ENCODE peak calls at places on chromosomes 12 and 14, in six cellular contexts. I is transverse colon, V is Peyer's patch, G is heart right ventricle, T is NT2/D1, Q is right lobe of liver. A is an unnamed sample.

GRCh38 chr12:114944736-114945135 is 260.8 kb upstream of the TBX3 start:
- DNase-seq in I (no peak), V (no peak), G (no peak), T (no peak), Q (no peak), A (no peak)

GRCh38 chr12:95547522-95548055 is 3.7 kb downstream of the USP44 start:
- DNase-seq in I (no peak), V (no peak), G (no peak), T (peak; percentile 76), Q (no peak), A (no peak)

GRCh38 chr12:49019435-49020317 is 1.1 kb upstream of the PRKAG1 start:
- DNase-seq in I (peak; percentile 38), V (no peak), G (no peak), T (no peak), Q (no peak), A (no peak)

GRCh38 chr12:70177637-70178036 is 65.6 kb upstream of the CNOT2 start:
- DNase-seq in I (no peak), V (no peak), G (no peak), T (no peak), Q (no peak), A (no peak)

GRCh38 chr12:2682301-2683282 is 112.2 kb upstream of the FKBP4 start:
- DNase-seq in I (peak; percentile 31), V (no peak), G (no peak), T (peak; percentile 77), Q (no peak), A (no peak)

GRCh38 chr14:98369344-98369743 is 902.7 kb downstream of the BCL11B start:
- DNase-seq in I (no peak), V (no peak), G (no peak), T (no peak), Q (no peak), A (no peak)

GRCh38 chr12:108911915-108912314 is 32.0 kb downstream of the DAO start:
- DNase-seq in I (no peak), V (no peak), G (no peak), T (no peak), Q (no peak), A (no peak)

GRCh38 chr12:108727868-108728735 is 3.2 kb downstream of the CORO1C start:
- DNase-seq in I (no peak), V (no peak), G (no peak), T (no peak), Q (no peak), A (no peak)

GRCh38 chr14:93619176-93619793 is 169.0 kb downstream of the PRIMA1 start:
- DNase-seq in I (peak; percentile 9), V (peak; percentile 51), G (peak; percentile 45), T (no peak), Q (no peak), A (peak; percentile 38)

GRCh38 chr12:7026854-7027253 is 8.6 kb upstream of the LPCAT3 start:
- DNase-seq in I (no peak), V (no peak), G (no peak), T (no peak), Q (no peak), A (no peak)

GRCh38 chr14:70934502-70935134 is 27.4 kb downstream of the PCNX1 start:
- DNase-seq in I (no peak), V (no peak), G (no peak), T (no peak), Q (no peak), A (no peak)

GRCh38 chr14:69763761-69764510 is 3.0 kb upstream of the SRSF5 start:
- DNase-seq in I (no peak), V (no peak), G (no peak), T (no peak), Q (no peak), A (no peak)

GRCh38 chr14:100341301-100342031 is 18.3 kb downstream of the SLC25A47 start:
- DNase-seq in I (no peak), V (peak; percentile 70), G (peak; percentile 43), T (no peak), Q (no peak), A (no peak)

GRCh38 chr12:76519538-76519937 is 40.0 kb downstream of the OSBPL8 start:
- DNase-seq in I (no peak), V (no peak), G (no peak), T (no peak), Q (no peak), A (no peak)

GRCh38 chr12:71666259-71666658 is 2.2 kb downstream of the THAP2 start:
- DNase-seq in I (no peak), V (no peak), G (no peak), T (no peak), Q (no peak), A (no peak)

GRCh38 chr12:79108962-79109361 is 244.4 kb downstream of the SYT1 start:
- DNase-seq in I (peak; percentile 7), V (peak; percentile 44), G (no peak), T (no peak), Q (no peak), A (no peak)

GRCh38 chr12:116765271-116765670 is 27.2 kb downstream of the RNFT2 start:
- DNase-seq in I (no peak), V (no peak), G (no peak), T (no peak), Q (no peak), A (no peak)

GRCh38 chr12:323507-323906 is 60.9 kb upstream of the SLC6A13 start:
- DNase-seq in I (no peak), V (no peak), G (no peak), T (no peak), Q (no peak), A (no peak)

GRCh38 chr12:116539905-116540482 is 19.2 kb upstream of the MAP1LC3B2 start:
- DNase-seq in I (peak; percentile 38), V (no peak), G (no peak), T (peak; percentile 71), Q (no peak), A (peak; percentile 32)

GRCh38 chr14:79328863-79329262 is 882.4 kb downstream of the DIO2 start:
- DNase-seq in I (no peak), V (no peak), G (no peak), T (no peak), Q (no peak), A (no peak)

GRCh38 chr14:43297794-43298193 is 1209.3 kb downstream of the FSCB start:
- DNase-seq in I (no peak), V (no peak), G (no peak), T (no peak), Q (no peak), A (no peak)

GRCh38 chr12:19153396-19153795 is 23.9 kb downstream of the PLEKHA5 start:
- DNase-seq in I (no peak), V (no peak), G (no peak), T (no peak), Q (no peak), A (no peak)

GRCh38 chr12:67424784-67425183 is 155.6 kb downstream of the CAND1 start:
- DNase-seq in I (peak; percentile 38), V (peak; percentile 62), G (no peak), T (no peak), Q (no peak), A (no peak)

GRCh38 chr12:80314741-80315140 is 129.3 kb upstream of the PTPRQ start:
- DNase-seq in I (no peak), V (no peak), G (no peak), T (no peak), Q (no peak), A (no peak)

GRCh38 chr12:131729254-131729955 is 18.5 kb downstream of the SFSWAP start:
- DNase-seq in I (no peak), V (no peak), G (no peak), T (no peak), Q (no peak), A (no peak)

GRCh38 chr14:88286309-88286708 is 36.8 kb downstream of the KCNK10 start:
- DNase-seq in I (no peak), V (no peak), G (no peak), T (no peak), Q (no peak), A (no peak)

DNA sequence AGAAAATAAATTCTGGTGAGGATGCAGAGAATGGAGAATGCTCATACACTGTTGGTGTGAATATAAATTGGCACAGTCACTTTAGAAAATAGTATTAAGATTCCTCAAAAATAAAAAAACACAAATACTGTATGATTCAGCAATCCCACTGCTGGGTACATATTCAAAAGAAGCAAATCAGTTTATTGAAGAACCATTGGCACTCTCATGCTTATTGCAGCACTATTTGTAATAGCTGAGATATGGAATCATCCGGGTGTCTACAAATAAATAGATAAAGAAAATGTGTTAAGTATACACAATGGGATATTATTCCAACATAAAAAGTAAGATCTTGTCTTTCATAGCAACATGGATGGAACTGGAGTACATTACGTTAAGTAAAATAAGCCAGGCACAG is 579.4 kb upstream of the SEL1L start:
- DNase-seq in I (no peak), V (no peak), G (no peak), T (no peak), Q (no peak), A (no peak)
- H3K9me3 ChIP-seq in I (no peaks in the 10 kb centered on the region), V (no peaks in the 10 kb centered on the region), G (peaks cover 3% of the 10 kb centered on the region), T (no peaks in the 10 kb centered on the region), Q (no peaks in the 10 kb centered on the region), A (no peaks in the 10 kb centered on the region)

DNA sequence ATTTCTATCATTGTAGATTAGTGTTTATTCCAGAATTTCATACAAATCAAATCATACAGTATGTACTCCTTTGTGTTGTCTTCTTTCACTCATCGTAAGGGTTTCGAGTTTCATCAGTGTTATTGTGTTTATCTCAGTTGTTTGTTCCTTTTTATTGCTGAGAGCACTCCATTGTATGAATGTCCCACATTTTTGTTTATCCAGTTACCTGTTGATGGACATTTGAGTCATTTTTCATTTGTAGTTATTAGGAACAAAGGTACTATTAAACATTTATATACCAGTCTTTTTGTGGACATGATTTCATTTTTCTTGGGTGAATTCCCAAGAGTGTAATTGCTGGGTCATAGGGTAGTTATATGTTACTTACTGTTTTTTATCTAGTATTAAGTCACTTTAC is 70.0 kb downstream of the BICD1 start:
- DNase-seq in I (no peak), V (no peak), G (no peak), T (no peak), Q (no peak), A (no peak)
- H3K9me3 ChIP-seq in I (no peaks in the 10 kb centered on the region), V (no peaks in the 10 kb centered on the region), G (no peaks in the 10 kb centered on the region), T (no peaks in the 10 kb centered on the region), Q (no peaks in the 10 kb centered on the region), A (no peaks in the 10 kb centered on the region)

DNA sequence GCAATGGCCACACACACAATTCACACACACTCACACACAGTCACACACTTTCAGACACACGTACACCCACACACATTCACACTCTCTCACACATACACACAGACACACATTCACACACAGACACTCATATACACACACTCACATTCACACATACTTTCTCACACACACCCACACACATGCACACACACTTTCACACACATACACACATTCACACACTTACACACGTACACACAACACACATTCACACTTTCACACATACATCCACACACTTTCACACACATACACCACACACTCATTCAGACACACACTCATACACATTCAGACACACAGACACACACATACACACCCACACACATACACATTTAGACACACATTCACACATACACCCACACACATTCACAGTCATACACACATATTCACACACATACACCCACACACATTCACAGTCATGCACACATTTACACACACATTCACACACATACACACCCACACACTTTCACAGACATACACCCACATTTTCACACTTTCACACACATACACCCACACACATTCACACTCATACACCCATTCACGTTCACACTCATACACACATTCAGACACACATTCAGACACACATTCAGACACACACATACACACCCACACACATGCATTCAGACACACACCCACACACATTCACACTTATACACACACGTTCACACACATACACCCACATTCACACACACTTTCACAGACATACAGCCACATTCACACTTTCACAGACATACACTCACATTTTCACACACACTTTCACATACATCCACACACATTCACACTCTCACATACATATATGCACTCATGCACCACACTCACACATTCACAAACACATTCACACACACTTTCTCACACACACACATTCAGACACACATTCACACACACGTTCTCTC is 52.6 kb upstream of the C14orf180 start:
- DNase-seq in I (no peak), V (no peak), G (no peak), T (no peak), Q (no peak), A (no peak)
- H3K9me3 ChIP-seq in I (no peaks in the 10 kb centered on the region), V (no peaks in the 10 kb centered on the region), G (no peaks in the 10 kb centered on the region), T (peaks cover 10% of the 10 kb centered on the region), Q (no peaks in the 10 kb centered on the region), A (no peaks in the 10 kb centered on the region)

GRCh38 chr12:30399859-30400258 is 295.8 kb downstream of the IPO8 start:
- DNase-seq in I (no peak), V (no peak), G (no peak), T (no peak), Q (no peak), A (no peak)
- H3K9me3 ChIP-seq in I (peaks cover 6% of the 10 kb centered on the region), V (no peaks in the 10 kb centered on the region), G (no peaks in the 10 kb centered on the region), T (peaks cover 59% of the 10 kb centered on the region), Q (no peaks in the 10 kb centered on the region), A (no peaks in the 10 kb centered on the region)